ENCODE peak calls at places on chromosomes 11 and 22, in seven cellular contexts. C is A549, T is AG04450, I is ascending aorta, W is gastrocnemius medialis, N is substantia nigra, P is pancreas. V is an unnamed sample.

GRCh38 chr11:63574856-63575602 is 11.8 kb upstream of the PLAAT2 start:
- DNase-seq in W (peak), I (no peak), P (no peak), N (no peak), C (no peak), T (no peak), V (peak)

GRCh38 chr11:86749861-86750401 is 50.4 kb upstream of the PRSS23 start:
- DNase-seq in P (no peak), N (no peak), T (no peak), C (no peak), I (no peak), W (no peak), V (no peak)

GRCh38 chr11:118223992-118224391 is 819 bp downstream of the JAML start:
- DNase-seq in T (no peak), I (no peak), P (no peak), W (no peak), N (no peak), C (no peak), V (no peak)

GRCh38 chr11:8106679-8107078 is 25.7 kb downstream of the TUB start:
- DNase-seq in C (no peak), N (no peak), W (no peak), T (no peak), I (no peak), P (no peak), V (no peak)

GRCh38 chr11:37449146-37449545 is 851.1 kb upstream of the RAG2 start:
- DNase-seq in W (peak), C (peak), P (no peak), T (peak), N (no peak), I (no peak), V (peak)

GRCh38 chr22:32123657-32124056 is 35.4 kb downstream of the C22orf42 start:
- DNase-seq in T (no peak), I (no peak), N (no peak), C (peak), P (no peak), W (no peak), V (no peak)

GRCh38 chr22:39166547-39166946 is 14.1 kb upstream of the CBX7 start:
- DNase-seq in N (no peak), P (no peak), I (no peak), W (no peak), T (no peak), C (no peak), V (no peak)

GRCh38 chr22:35426801-35427140 is 26.8 kb downstream of the MCM5 start:
- DNase-seq in W (no peak), N (no peak), C (no peak), T (no peak), P (no peak), I (no peak), V (no peak)

GRCh38 chr11:123251656-123252344 is 56.8 kb upstream of the CLMP start:
- DNase-seq in I (no peak), W (peak), C (no peak), P (no peak), T (no peak), N (peak), V (peak)

GRCh38 chr11:28836285-28837081 is 728.3 kb downstream of the METTL15 start:
- DNase-seq in T (peak), N (no peak), I (no peak), W (no peak), P (no peak), C (peak), V (no peak)

GRCh38 chr11:23653071-23653675 is 792.9 kb upstream of the CCDC179 start:
- DNase-seq in T (no peak), C (no peak), P (no peak), W (no peak), N (no peak), I (no peak), V (no peak)

GRCh38 chr22:49975543-49976389 is 15.2 kb downstream of the PIM3 start:
- DNase-seq in T (no peak), N (no peak), C (peak), W (peak), I (no peak), P (no peak), V (no peak)

GRCh38 chr11:90846628-90847027 is 623.8 kb upstream of the CHORDC1 start:
- DNase-seq in W (no peak), T (no peak), P (no peak), C (no peak), N (no peak), I (no peak), V (no peak)

GRCh38 chr11:14519692-14520085 is 497 bp downstream of the PSMA1 start:
- DNase-seq in W (no peak), N (no peak), I (no peak), C (no peak), T (no peak), P (no peak), V (no peak)

GRCh38 chr11:123425367-123425766 is 4.7 kb upstream of the GRAMD1B start:
- DNase-seq in P (no peak), W (no peak), C (no peak), T (no peak), N (no peak), I (no peak), V (no peak)

GRCh38 chr11:111845256-111846028 is 25.9 kb downstream of the ALG9 start:
- DNase-seq in T (no peak), P (no peak), I (no peak), N (no peak), W (no peak), C (no peak), V (no peak)

GRCh38 chr11:61336171-61336935 is 3.3 kb downstream of the TKFC start:
- DNase-seq in W (peak), P (peak), T (peak), N (peak), I (peak), C (peak), V (peak)

GRCh38 chr11:81331611-81332205 is 1402.0 kb downstream of the FAM181B start:
- DNase-seq in T (no peak), I (no peak), C (no peak), P (no peak), N (no peak), W (no peak), V (no peak)

GRCh38 chr11:97201743-97202612 is 812.2 kb downstream of the JRKL start:
- DNase-seq in P (no peak), W (no peak), T (no peak), I (no peak), N (no peak), C (no peak), V (no peak)

GRCh38 chr11:8532475-8532874 is 61.6 kb downstream of the STK33 start:
- DNase-seq in C (no peak), I (no peak), T (no peak), N (no peak), P (no peak), W (no peak), V (no peak)

GRCh38 chr11:124644426-124645280 is 22.0 kb downstream of the TBRG1 start:
- DNase-seq in W (peak), C (peak), I (no peak), T (no peak), P (peak), N (no peak), V (peak)

GRCh38 chr11:117535870-117536411 is 208.3 kb downstream of the CEP164 start:
- DNase-seq in W (no peak), P (no peak), I (no peak), N (peak), C (no peak), T (no peak), V (no peak)

GRCh38 chr11:30868495-30869130 is 282.5 kb upstream of the MPPED2 start:
- DNase-seq in T (no peak), C (no peak), P (no peak), N (no peak), W (no peak), I (no peak), V (no peak)

GRCh38 chr11:45079567-45079942 is 66.9 kb upstream of the PRDM11 start:
- DNase-seq in W (no peak), T (no peak), P (no peak), N (no peak), C (no peak), I (no peak), V (no peak)

GRCh38 chr11:111691731-111692130 is 74.5 kb downstream of the PPP2R1B start:
- DNase-seq in C (no peak), T (no peak), P (no peak), N (no peak), I (no peak), W (no peak), V (no peak)

GRCh38 chr22:19631899-19632670 is 82.2 kb upstream of the SEPTIN5 start:
- DNase-seq in P (no peak), I (no peak), N (no peak), C (peak), W (no peak), T (peak), V (no peak)

GRCh38 chr22:29503811-29504372 is 23.9 kb downstream of the NEFH start:
- DNase-seq in T (peak), N (peak), C (peak), I (no peak), P (no peak), W (peak), V (peak)

GRCh38 chr11:130638048-130638447 is 189.6 kb downstream of the ADAMTS15 start:
- DNase-seq in P (no peak), I (no peak), T (no peak), C (peak), N (no peak), W (peak), V (no peak)

GRCh38 chr11:122422707-122423106 is 232.8 kb upstream of the UBASH3B start:
- DNase-seq in T (no peak), P (no peak), C (peak), N (no peak), I (no peak), W (no peak), V (no peak)

DNA sequence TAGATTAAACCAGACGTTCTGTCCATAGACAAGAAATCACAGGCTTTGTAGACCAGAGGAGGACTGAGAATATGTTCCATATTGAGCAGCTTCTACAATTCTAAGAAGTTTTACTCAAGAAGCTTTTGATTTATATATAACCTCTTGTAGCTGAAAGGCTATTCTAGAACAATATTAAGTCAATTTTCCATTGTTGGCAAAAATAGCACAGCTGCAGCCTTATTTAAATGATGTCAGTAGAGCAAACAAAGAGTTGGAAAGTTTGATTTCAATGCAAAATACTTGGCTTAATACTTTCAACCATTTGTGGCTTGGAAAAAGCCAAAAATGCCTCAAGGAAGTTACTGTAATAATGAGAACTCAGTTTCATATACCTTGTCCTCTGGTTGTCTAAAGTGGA is at the start of gene GLYATL2:
- DNase-seq in N (no peak), T (no peak), P (no peak), I (no peak), W (no peak), C (no peak), V (no peak)
- H3K27ac ChIP-seq in N (no peak), T (no peak), P (peak), I (no peak), W (no peak), C (no peak), V (no peak)

GRCh38 chr22:46376908-46377565 is 41.5 kb downstream of the TRMU start:
- DNase-seq in C (no peak), T (no peak), P (no peak), N (no peak), I (no peak), W (no peak), V (no peak)

GRCh38 chr22:46373838-46374662 is 38.5 kb downstream of the TRMU start:
- DNase-seq in W (no peak), T (no peak), I (no peak), P (no peak), N (no peak), C (no peak), V (no peak)

GRCh38 chr22:46376096-46376495 is 40.6 kb downstream of the TRMU start:
- DNase-seq in P (no peak), N (no peak), W (no peak), C (no peak), I (no peak), T (no peak), V (no peak)

GRCh38 chr22:46373166-46373565 is 37.7 kb downstream of the TRMU start:
- DNase-seq in T (no peak), C (no peak), I (no peak), P (no peak), N (no peak), W (no peak), V (no peak)

GRCh38 chr22:46374663-46375474 is 39.4 kb downstream of the TRMU start:
- DNase-seq in I (no peak), P (no peak), W (no peak), C (no peak), N (no peak), T (no peak), V (no peak)
- H3K27ac ChIP-seq in I (no peak), P (no peak), W (no peak), C (peak), N (no peak), T (no peak), V (no peak)

DNA sequence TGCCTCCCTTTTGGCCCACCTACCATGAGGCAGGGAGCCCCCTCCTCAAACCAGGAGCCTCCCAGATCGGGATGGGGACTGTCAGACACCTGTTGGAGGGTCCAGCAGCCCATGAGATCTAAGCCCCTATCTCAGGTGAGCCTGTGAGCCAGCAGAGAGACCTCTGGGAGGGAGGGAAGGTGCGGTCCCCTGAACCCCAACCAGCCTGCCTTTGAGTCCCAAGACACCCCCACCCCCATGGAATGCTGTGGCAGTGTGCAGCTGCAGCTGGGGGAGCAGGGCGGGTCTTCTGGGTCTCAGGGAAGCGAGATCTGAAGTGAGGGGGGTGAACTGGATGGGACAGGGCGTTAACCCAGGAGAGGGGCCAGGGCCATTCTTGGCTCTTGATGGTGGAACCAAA is 1.4 kb upstream of the CDKN1C start:
- DNase-seq in C (no peak), W (no peak), I (no peak), T (no peak), P (no peak), N (no peak), V (no peak)
- H3K27ac ChIP-seq in C (no peak), W (peak), I (peak), T (no peak), P (no peak), N (peak), V (no peak)

DNA sequence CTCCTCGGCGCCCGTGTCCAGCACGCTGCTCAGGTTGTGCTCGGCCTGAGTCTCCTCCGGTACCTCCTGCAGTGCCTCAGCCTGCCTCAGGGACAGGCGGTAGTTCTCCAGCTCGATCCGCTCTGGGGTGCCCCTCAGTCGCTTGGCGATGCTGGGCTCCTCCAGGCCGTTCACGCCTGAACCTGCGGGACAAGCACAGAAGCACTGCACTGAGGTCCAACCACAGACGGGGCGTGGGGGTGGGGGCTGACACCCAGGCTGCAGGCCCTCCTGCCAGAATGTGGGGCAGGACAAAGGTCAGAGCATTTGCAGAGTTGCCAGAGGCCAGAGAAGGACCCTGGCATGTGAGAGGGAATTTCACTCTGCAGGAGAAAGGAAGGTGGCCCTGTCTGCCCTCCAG is 67.6 kb upstream of the BID start:
- DNase-seq in C (no peak), I (no peak), N (no peak), W (no peak), T (no peak), P (no peak), V (no peak)
- H3K27ac ChIP-seq in C (no peak), I (no peak), N (no peak), W (no peak), T (no peak), P (no peak), V (no peak)

DNA sequence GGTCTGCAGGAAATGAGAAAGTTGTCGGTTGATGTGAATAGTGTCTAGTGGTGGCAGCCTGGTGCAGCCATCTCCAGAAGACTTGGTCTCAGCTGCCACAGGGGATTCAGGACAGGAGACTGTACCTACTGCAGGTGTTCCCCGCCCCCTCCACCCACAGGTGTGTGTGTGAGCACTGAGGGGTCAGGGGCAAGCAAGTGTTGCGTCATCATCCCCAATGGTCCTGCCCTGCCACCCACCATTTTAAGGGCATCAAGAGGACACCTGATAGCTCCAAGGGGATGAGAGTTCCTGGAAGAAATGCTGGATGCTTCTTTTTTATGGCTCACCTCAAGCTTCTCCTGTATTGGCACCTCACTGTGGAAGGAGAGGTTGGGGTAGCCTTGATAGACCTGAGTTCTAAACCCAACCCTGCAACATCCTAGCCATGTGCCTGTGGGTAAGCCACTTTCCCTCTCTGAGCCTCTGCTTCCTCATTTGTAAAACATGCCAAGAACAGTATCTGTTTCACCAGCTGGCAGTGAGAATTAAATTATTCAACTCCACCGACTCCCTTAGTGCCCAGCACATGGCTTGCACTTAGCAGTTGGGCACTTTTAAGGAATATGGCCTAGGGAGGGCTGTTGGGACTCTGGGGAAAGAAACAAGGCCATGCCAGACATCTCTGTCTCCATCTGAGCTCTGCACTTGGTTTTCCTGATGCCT is 6.1 kb downstream of the C11orf91 start:
- DNase-seq in W (no peak), I (no peak), T (no peak), P (no peak), C (no peak), N (no peak), V (no peak)
- H3K27ac ChIP-seq in W (peak), I (no peak), T (no peak), P (peak), C (peak), N (no peak), V (peak)

GRCh38 chr22:25039754-25040153 is 87.2 kb downstream of the KIAA1671 start:
- DNase-seq in I (no peak), T (no peak), N (no peak), W (no peak), C (no peak), P (no peak), V (no peak)
- H3K27ac ChIP-seq in I (no peak), T (no peak), N (no peak), W (no peak), C (no peak), P (no peak), V (no peak)

V was measured in tibial nerve.